ENCODE peak calls at places on chromosomes 16 and 17, in five cellular contexts. One of them, this sample, is unnamed.

GRCh38 chr16:5971106-5971505 is 873.5 kb upstream of the EEF2KMT start:
- DNase-seq in SK-N-SH: no peak
- DNase-seq in tibial nerve: no peak
- DNase-seq in A549: no peak
- DNase-seq in suprapubic skin: no peak
- DNase-seq in this sample: no peak

GRCh38 chr16:21654881-21655280 is 2.5 kb upstream of the IGSF6 start:
- DNase-seq in SK-N-SH: no peak
- DNase-seq in tibial nerve: no peak
- DNase-seq in A549: no peak
- DNase-seq in suprapubic skin: no peak
- DNase-seq in this sample: no peak

GRCh38 chr16:19382084-19382801 is 35.4 kb upstream of the TMC5 start:
- DNase-seq in SK-N-SH: peak; percentile 10
- DNase-seq in tibial nerve: no peak
- DNase-seq in A549: no peak
- DNase-seq in suprapubic skin: no peak
- DNase-seq in this sample: peak; percentile 41

GRCh38 chr16:11796227-11797165 is 562 bp downstream of the ZC3H7A start:
- DNase-seq in SK-N-SH: peak; percentile 86
- DNase-seq in tibial nerve: peak; percentile 48
- DNase-seq in A549: peak; percentile 47
- DNase-seq in suprapubic skin: peak; percentile 80
- DNase-seq in this sample: peak; percentile 62

GRCh38 chr17:69819316-69820087 is 255.5 kb upstream of the KCNJ16 start:
- DNase-seq in SK-N-SH: no peak
- DNase-seq in tibial nerve: no peak
- DNase-seq in A549: no peak
- DNase-seq in suprapubic skin: no peak
- DNase-seq in this sample: no peak

GRCh38 chr16:88497561-88498420 is 44.7 kb downstream of the ZFPM1 start:
- DNase-seq in SK-N-SH: no peak
- DNase-seq in tibial nerve: no peak
- DNase-seq in A549: no peak
- DNase-seq in suprapubic skin: no peak
- DNase-seq in this sample: no peak

GRCh38 chr16:17397499-17397891 is 73.3 kb downstream of the XYLT1 start:
- DNase-seq in SK-N-SH: peak; percentile 59
- DNase-seq in tibial nerve: peak; percentile 37
- DNase-seq in A549: peak; percentile 35
- DNase-seq in suprapubic skin: no peak
- DNase-seq in this sample: peak; percentile 40

GRCh38 chr17:65346166-65346565 is 209.0 kb downstream of the RGS9 start:
- DNase-seq in SK-N-SH: no peak
- DNase-seq in tibial nerve: no peak
- DNase-seq in A549: no peak
- DNase-seq in suprapubic skin: no peak
- DNase-seq in this sample: no peak

GRCh38 chr16:85491798-85492616 is 121.1 kb upstream of the GSE1 start:
- DNase-seq in SK-N-SH: no peak
- DNase-seq in tibial nerve: no peak
- DNase-seq in A549: no peak
- DNase-seq in suprapubic skin: peak; percentile 79
- DNase-seq in this sample: peak; percentile 95

GRCh38 chr16:70470141-70470926 is 15.9 kb downstream of the FCSK start:
- DNase-seq in SK-N-SH: no peak
- DNase-seq in tibial nerve: no peak
- DNase-seq in A549: no peak
- DNase-seq in suprapubic skin: no peak
- DNase-seq in this sample: no peak

GRCh38 chr16:47492428-47493357 is 31.6 kb downstream of the PHKB start:
- DNase-seq in SK-N-SH: no peak
- DNase-seq in tibial nerve: peak; percentile 74
- DNase-seq in A549: no peak
- DNase-seq in suprapubic skin: peak; percentile 79
- DNase-seq in this sample: peak; percentile 47

GRCh38 chr16:84117482-84117843 is 721 bp upstream of the MBTPS1 start:
- DNase-seq in SK-N-SH: peak; percentile 57
- DNase-seq in tibial nerve: no peak
- DNase-seq in A549: peak; percentile 45
- DNase-seq in suprapubic skin: no peak
- DNase-seq in this sample: no peak

GRCh38 chr17:38464251-38464722 is 36.0 kb downstream of the ARHGAP23 start:
- DNase-seq in SK-N-SH: peak; percentile 83
- DNase-seq in tibial nerve: peak; percentile 45
- DNase-seq in A549: peak; percentile 38
- DNase-seq in suprapubic skin: peak; percentile 84
- DNase-seq in this sample: peak; percentile 50

GRCh38 chr16:70638814-70639792 is 7.3 kb upstream of the IL34 start:
- DNase-seq in SK-N-SH: peak; percentile 67
- DNase-seq in tibial nerve: no peak
- DNase-seq in A549: no peak
- DNase-seq in suprapubic skin: no peak
- DNase-seq in this sample: no peak

GRCh38 chr17:19376799-19377198 is 1.5 kb upstream of the MAPK7 start:
- DNase-seq in SK-N-SH: no peak
- DNase-seq in tibial nerve: no peak
- DNase-seq in A549: no peak
- DNase-seq in suprapubic skin: peak; percentile 34
- DNase-seq in this sample: no peak

GRCh38 chr17:10992097-10992496 is 154.2 kb upstream of the PIRT start:
- DNase-seq in SK-N-SH: no peak
- DNase-seq in tibial nerve: no peak
- DNase-seq in A549: no peak
- DNase-seq in suprapubic skin: no peak
- DNase-seq in this sample: no peak

GRCh38 chr17:29251969-29252866 is 5.6 kb downstream of the CRYBA1 start:
- DNase-seq in SK-N-SH: peak; percentile 32
- DNase-seq in tibial nerve: no peak
- DNase-seq in A549: peak; percentile 59
- DNase-seq in suprapubic skin: no peak
- DNase-seq in this sample: no peak

GRCh38 chr16:72612271-72612670 is 435.7 kb downstream of the ZFHX3 start:
- DNase-seq in SK-N-SH: no peak
- DNase-seq in tibial nerve: no peak
- DNase-seq in A549: no peak
- DNase-seq in suprapubic skin: no peak
- DNase-seq in this sample: no peak

GRCh38 chr17:17516941-17517720 is 20.9 kb upstream of the RASD1 start:
- DNase-seq in SK-N-SH: no peak
- DNase-seq in tibial nerve: no peak
- DNase-seq in A549: no peak
- DNase-seq in suprapubic skin: no peak
- DNase-seq in this sample: no peak

GRCh38 chr16:10078541-10078949 is 103.7 kb downstream of the GRIN2A start:
- DNase-seq in SK-N-SH: peak; percentile 6
- DNase-seq in tibial nerve: no peak
- DNase-seq in A549: no peak
- DNase-seq in suprapubic skin: no peak
- DNase-seq in this sample: no peak

GRCh38 chr16:27236635-27237228 is 31.8 kb downstream of the NSMCE1 start:
- DNase-seq in SK-N-SH: no peak
- DNase-seq in tibial nerve: no peak
- DNase-seq in A549: no peak
- DNase-seq in suprapubic skin: peak; percentile 19
- DNase-seq in this sample: no peak

GRCh38 chr16:929227-929669 is 41.5 kb downstream of the LMF1 start:
- DNase-seq in SK-N-SH: no peak
- DNase-seq in tibial nerve: no peak
- DNase-seq in A549: no peak
- DNase-seq in suprapubic skin: no peak
- DNase-seq in this sample: no peak

GRCh38 chr17:79349506-79350400 is 261.1 kb downstream of the RBFOX3 start:
- DNase-seq in SK-N-SH: no peak
- DNase-seq in tibial nerve: no peak
- DNase-seq in A549: no peak
- DNase-seq in suprapubic skin: no peak
- DNase-seq in this sample: no peak

DNA sequence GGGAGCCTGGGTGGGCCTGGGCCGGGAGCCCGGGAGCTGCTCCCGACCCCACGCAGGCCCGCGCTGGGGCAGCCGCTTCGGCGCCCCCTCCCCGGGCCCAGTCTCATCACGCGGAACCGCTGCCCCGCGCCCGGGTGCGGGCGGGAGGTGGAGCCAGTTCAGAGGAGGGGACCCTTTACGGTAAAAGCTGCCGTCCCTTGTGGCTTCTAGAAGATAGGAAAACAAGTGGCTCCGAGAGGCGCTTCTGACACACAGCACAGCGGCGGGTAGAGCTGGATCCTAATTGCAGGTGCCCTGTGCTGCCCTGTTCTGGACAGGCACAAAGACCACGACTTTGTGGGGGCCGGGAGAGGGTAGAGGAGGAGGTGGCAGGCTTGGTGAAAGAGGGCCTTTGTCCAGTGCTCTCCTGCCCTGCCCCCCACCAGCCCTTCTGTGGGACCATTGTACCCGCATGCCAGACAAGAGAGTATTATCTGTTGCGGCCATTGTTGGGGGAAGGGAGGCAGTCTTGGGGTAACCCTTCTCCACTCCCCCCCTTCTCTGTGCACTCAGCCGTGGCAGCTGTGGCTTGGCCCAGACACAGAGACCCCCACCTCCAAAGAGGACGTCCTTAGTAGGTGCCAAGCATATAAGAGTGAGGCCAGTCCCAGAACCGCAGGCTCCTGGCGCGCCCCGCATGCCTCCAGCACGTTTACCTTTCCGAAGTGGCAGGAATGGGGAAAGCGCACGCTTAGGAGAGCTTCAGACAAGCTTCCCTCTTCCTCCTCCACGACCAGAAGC is 736 bp downstream of the CNP start:
- DNase-seq in SK-N-SH: peak; percentile 48
- DNase-seq in tibial nerve: peak; percentile 21
- DNase-seq in A549: no peak
- DNase-seq in suprapubic skin: peak; percentile 69
- DNase-seq in this sample: no peak
- TF ChIP-seq EP300 in SK-N-SH: no peak
- TF ChIP-seq EP300 in tibial nerve: no peak
- TF ChIP-seq EP300 in A549: no peak
- TF ChIP-seq EP300 in suprapubic skin: no peak
- TF ChIP-seq EP300 in this sample: no peak

GRCh38 chr16:24539295-24539849 is at the start of gene RBBP6:
- DNase-seq in SK-N-SH: peak; percentile 94
- DNase-seq in tibial nerve: peak; percentile 92
- DNase-seq in A549: peak; percentile 99
- DNase-seq in suprapubic skin: peak; percentile 94
- DNase-seq in this sample: peak; percentile 96
- TF ChIP-seq EP300 in SK-N-SH: no peak
- TF ChIP-seq EP300 in tibial nerve: peak; percentile 93
- TF ChIP-seq EP300 in A549: no peak
- TF ChIP-seq EP300 in suprapubic skin: peak; percentile 32
- TF ChIP-seq EP300 in this sample: peak; percentile 86

GRCh38 chr17:33266611-33267010 is 26.5 kb downstream of the ASIC2 start:
- DNase-seq in SK-N-SH: no peak
- DNase-seq in tibial nerve: no peak
- DNase-seq in A549: no peak
- DNase-seq in suprapubic skin: no peak
- DNase-seq in this sample: no peak
- TF ChIP-seq EP300 in SK-N-SH: no peak
- TF ChIP-seq EP300 in tibial nerve: no peak
- TF ChIP-seq EP300 in A549: no peak
- TF ChIP-seq EP300 in suprapubic skin: no peak
- TF ChIP-seq EP300 in this sample: no peak

GRCh38 chr16:55982597-55982996 is 107.4 kb upstream of the CES5A start:
- DNase-seq in SK-N-SH: no peak
- DNase-seq in tibial nerve: no peak
- DNase-seq in A549: no peak
- DNase-seq in suprapubic skin: no peak
- DNase-seq in this sample: no peak
- TF ChIP-seq EP300 in SK-N-SH: no peak
- TF ChIP-seq EP300 in tibial nerve: no peak
- TF ChIP-seq EP300 in A549: no peak
- TF ChIP-seq EP300 in suprapubic skin: no peak
- TF ChIP-seq EP300 in this sample: no peak

GRCh38 chr16:67429799-67430503 is 970 bp upstream of the HSD11B2 start:
- DNase-seq in SK-N-SH: no peak
- DNase-seq in tibial nerve: no peak
- DNase-seq in A549: no peak
- DNase-seq in suprapubic skin: no peak
- DNase-seq in this sample: no peak

GRCh38 chr16:67428146-67428731 is 2.7 kb upstream of the HSD11B2 start:
- DNase-seq in SK-N-SH: peak; percentile 82
- DNase-seq in tibial nerve: peak; percentile 57
- DNase-seq in A549: peak; percentile 67
- DNase-seq in suprapubic skin: no peak
- DNase-seq in this sample: peak; percentile 85

GRCh38 chr16:67431077-67431804 is at the start of gene HSD11B2:
- DNase-seq in SK-N-SH: peak; percentile 93
- DNase-seq in tibial nerve: no peak
- DNase-seq in A549: peak; percentile 62
- DNase-seq in suprapubic skin: no peak
- DNase-seq in this sample: peak; percentile 71

GRCh38 chr16:67430504-67431076 is 331 bp upstream of the HSD11B2 start:
- DNase-seq in SK-N-SH: peak; percentile 68
- DNase-seq in tibial nerve: no peak
- DNase-seq in A549: no peak
- DNase-seq in suprapubic skin: no peak
- DNase-seq in this sample: peak; percentile 65

DNA sequence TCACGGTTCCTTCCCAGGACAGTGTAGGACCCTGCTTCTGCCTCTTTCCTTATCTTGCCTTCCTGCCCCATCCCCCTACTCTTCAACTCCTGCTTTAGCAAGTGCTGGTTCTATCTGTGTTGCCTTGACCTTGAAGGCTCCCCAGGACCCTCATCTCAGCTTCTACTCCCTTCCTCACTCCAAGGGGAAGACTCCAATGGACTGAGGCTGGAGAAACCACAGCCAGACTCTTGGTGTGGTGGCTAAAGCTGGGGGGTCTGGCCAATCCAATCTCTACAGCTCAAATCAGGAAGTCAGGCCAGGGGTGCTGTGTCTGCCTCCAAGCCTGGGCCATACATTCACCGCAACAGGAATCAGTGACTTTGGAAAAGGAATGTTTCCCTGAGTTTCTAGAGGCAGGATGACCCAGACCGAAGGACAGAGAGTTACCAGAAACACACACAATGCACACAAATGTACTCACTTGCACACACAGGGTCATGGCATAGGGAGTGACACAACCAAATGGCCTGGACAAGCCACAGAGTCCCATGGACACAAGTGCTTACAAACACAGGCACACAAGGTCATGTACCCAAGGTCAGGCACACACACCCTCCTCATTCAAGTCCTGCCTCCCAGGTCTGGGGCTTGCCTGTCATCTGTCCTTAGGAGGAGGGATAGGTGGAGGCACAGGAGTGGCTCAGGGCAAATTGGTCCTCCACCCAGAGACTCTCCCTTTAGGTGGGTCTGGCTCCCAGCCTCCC is 1.7 kb upstream of the HSD11B2 start:
- DNase-seq in SK-N-SH: no peak
- DNase-seq in tibial nerve: no peak
- DNase-seq in A549: no peak
- DNase-seq in suprapubic skin: no peak
- DNase-seq in this sample: peak; percentile 40
- TF ChIP-seq EP300 in SK-N-SH: no peak
- TF ChIP-seq EP300 in tibial nerve: no peak
- TF ChIP-seq EP300 in A549: no peak
- TF ChIP-seq EP300 in suprapubic skin: no peak
- TF ChIP-seq EP300 in this sample: no peak

GRCh38 chr17:45197555-45198334 is 23.9 kb upstream of the FMNL1 start:
- DNase-seq in SK-N-SH: peak; percentile 93
- DNase-seq in tibial nerve: peak; percentile 84
- DNase-seq in A549: peak; percentile 95
- DNase-seq in suprapubic skin: peak; percentile 95
- DNase-seq in this sample: peak; percentile 95
- TF ChIP-seq EP300 in SK-N-SH: no peak
- TF ChIP-seq EP300 in tibial nerve: no peak
- TF ChIP-seq EP300 in A549: no peak
- TF ChIP-seq EP300 in suprapubic skin: no peak
- TF ChIP-seq EP300 in this sample: no peak

This sample was measured in stomach.